ENCODE peak calls at places on chromosomes 6 and 20, in four cellular contexts. G is GM12878, B is A549, Z is K562. E is an unnamed sample.

GRCh38 chr6:3484240-3484639 is 27.4 kb upstream of the SLC22A23 start:
- DNase-seq in G (no peak), Z (no peak), B (no peak), E (peak; percentile 49)

GRCh38 chr6:79301290-79301689 is 66.8 kb upstream of the HMGN3 start:
- DNase-seq in Z (no peak), B (no peak), G (no peak), E (no peak)

GRCh38 chr20:44111712-44112335 is 75.2 kb downstream of the JPH2 start:
- DNase-seq in B (no peak), G (no peak), Z (no peak), E (peak; percentile 7)

GRCh38 chr20:48897298-48898044 is 24.0 kb upstream of the ARFGEF2 start:
- DNase-seq in G (no peak), Z (no peak), B (peak; percentile 80), E (peak; percentile 92)

GRCh38 chr6:43283905-43284304 is 14.2 kb upstream of the SLC22A7 start:
- DNase-seq in B (no peak), G (no peak), Z (no peak), E (no peak)

GRCh38 chr6:50353603-50354002 is 303.9 kb upstream of the DEFB112 start:
- DNase-seq in G (no peak), B (no peak), Z (no peak), E (no peak)

GRCh38 chr6:99868074-99868702 is 125.8 kb downstream of the MCHR2 start:
- DNase-seq in G (peak; percentile 2), B (peak; percentile 61), Z (peak; percentile 60), E (peak; percentile 51)

GRCh38 chr6:143279385-143279784 is 171.1 kb downstream of the ADAT2 start:
- DNase-seq in B (peak; percentile 26), Z (peak; percentile 63), G (no peak), E (peak; percentile 21)

GRCh38 chr6:159683722-159684304 is 9.2 kb downstream of the SOD2 start:
- DNase-seq in Z (no peak), G (no peak), B (no peak), E (no peak)

GRCh38 chr6:121515615-121516265 is 80.3 kb downstream of the GJA1 start:
- DNase-seq in Z (no peak), B (no peak), G (no peak), E (peak; percentile 46)

GRCh38 chr6:68032217-68032616 is 602.9 kb upstream of the ADGRB3 start:
- DNase-seq in B (no peak), Z (no peak), G (no peak), E (no peak)

GRCh38 chr6:137214931-137215330 is 4.3 kb downstream of the IFNGR1 start:
- DNase-seq in G (no peak), B (no peak), Z (no peak), E (no peak)

GRCh38 chr6:34478796-34479195 is 12.9 kb downstream of the PACSIN1 start:
- DNase-seq in G (no peak), B (no peak), Z (no peak), E (no peak)

GRCh38 chr20:37383229-37383989 is 37.5 kb downstream of the SRC start:
- DNase-seq in G (no peak), Z (no peak), B (peak; percentile 97), E (peak; percentile 18)

GRCh38 chr6:44856495-44856878 is 469.0 kb downstream of the CDC5L start:
- DNase-seq in B (no peak), G (no peak), Z (no peak), E (no peak)

GRCh38 chr6:14092861-14093789 is 24.4 kb upstream of the CD83 start:
- DNase-seq in Z (no peak), G (no peak), B (no peak), E (no peak)

GRCh38 chr6:63803371-63803770 is 167.8 kb downstream of the PHF3 start:
- DNase-seq in B (no peak), G (no peak), Z (no peak), E (no peak)
- H3K27ac ChIP-seq in B (no peak overlapping the region), G (no peak overlapping the region), Z (no peak overlapping the region), E (no peak overlapping the region)

GRCh38 chr20:10653593-10654288 is 20.1 kb downstream of the JAG1 start:
- DNase-seq in B (no peak), G (peak; percentile 50), Z (no peak), E (peak; percentile 94)

GRCh38 chr20:10655723-10656122 is 18.1 kb downstream of the JAG1 start:
- DNase-seq in Z (no peak), B (no peak), G (no peak), E (no peak)

GRCh38 chr20:10656270-10656669 is 17.5 kb downstream of the JAG1 start:
- DNase-seq in Z (no peak), B (no peak), G (no peak), E (no peak)

GRCh38 chr20:10652660-10653191 is 21.1 kb downstream of the JAG1 start:
- DNase-seq in B (no peak), G (no peak), Z (no peak), E (peak; percentile 17)

DNA sequence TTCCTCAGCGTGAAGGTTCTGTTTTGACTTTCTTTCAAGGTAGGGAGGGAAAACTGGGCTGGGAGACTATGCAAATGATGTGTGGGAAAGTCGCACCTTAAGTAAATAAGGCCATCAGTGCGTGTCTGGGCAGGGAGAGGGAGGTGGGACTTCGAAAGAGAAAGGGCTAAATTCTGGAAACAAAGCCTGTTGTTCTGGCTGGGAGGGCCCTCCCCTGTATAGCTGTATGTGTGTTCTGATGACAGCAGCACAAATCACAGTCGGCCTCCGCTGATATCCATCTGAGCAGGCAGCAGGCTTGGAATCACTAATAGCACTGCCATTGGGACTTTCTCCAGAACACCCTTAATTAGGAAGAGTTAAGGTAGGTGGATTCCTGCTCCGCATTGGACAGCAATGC is 19.2 kb downstream of the JAG1 start:
- DNase-seq in B (no peak), Z (no peak), G (peak; percentile 79), E (no peak)
- TF ChIP-seq ELK1 in B (no peak), Z (no peak), G (no peak), E (no peak)

GRCh38 chr6:170371091-170371490 is 64.5 kb downstream of the FAM120B start:
- DNase-seq in Z (no peak), B (no peak), G (no peak), E (peak; percentile 30)
- H3K27ac ChIP-seq in Z (no peak overlapping the region), B (no peak overlapping the region), G (no peak overlapping the region), E (no peak overlapping the region)

DNA sequence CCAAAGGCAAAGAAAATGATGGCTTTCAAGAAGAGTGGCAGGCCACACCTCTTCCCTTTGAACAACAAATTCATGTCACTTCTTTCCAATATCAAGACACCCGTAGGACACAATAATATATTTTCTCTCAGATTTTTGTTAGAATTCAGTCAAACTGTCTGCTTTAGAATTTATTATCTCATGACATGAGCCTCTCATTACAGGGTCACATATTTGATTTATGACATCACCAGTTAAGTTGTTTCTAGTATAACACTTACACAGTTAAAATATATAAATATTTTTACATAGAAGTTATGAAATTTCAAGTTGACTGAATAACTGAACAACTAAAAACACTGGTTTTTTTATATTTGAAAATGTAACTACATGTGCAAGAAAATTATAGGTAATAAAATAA is 320.6 kb upstream of the AGPAT4 start:
- DNase-seq in Z (no peak), G (no peak), B (no peak), E (no peak)
- TF ChIP-seq ELK1 in Z (no peak), G (no peak), B (no peak), E (no peak)

GRCh38 chr20:21513181-21513663 is 642 bp downstream of the NKX2-2 start:
- DNase-seq in B (no peak), G (no peak), Z (no peak), E (no peak)
- H3K27ac ChIP-seq in B (no peak overlapping the region), G (no peak overlapping the region), Z (no peak overlapping the region), E (no peak overlapping the region)

DNA sequence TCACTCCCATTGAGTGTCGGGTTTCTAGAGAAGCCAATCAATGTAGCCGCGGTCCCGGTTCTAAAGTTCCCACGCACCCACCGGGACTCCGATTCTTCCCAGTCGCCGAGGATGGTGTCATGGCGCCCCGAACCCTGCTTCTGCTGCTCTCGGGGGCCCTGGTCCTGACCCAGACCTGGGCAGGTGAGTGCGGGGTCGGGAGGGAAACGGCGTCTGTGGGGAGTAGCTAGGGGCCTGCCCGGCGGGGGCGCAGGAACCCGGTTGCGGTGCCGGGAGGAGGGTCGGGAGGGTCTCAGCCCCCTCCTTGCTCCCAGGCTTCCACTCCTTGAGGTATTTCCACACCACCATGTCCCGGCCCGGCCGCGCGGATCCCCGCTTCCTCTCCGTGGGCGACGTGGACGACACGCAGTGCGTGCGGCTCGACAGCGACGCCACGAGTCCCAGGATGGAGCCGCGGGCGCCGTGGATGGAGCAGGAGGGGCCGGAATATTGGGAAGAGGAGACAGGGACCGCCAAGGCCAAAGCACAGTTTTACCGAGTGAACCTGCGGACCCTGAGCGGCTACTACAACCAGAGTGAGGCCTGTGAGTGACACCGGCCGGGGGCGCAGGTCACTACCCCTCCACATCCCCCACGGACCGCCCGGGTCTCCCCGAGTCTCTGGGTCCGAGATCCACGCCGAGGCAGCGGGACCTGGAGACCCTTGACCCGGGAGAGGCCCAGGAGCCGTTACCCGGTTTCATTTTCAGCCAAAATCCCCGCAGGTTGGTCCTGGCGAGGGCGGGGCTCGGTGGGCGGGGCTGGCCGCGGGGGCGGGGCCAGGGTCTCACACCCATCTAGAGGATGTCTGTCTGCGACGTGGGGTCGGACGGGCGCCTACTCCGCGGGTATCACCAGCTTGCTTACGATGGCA is 35.2 kb upstream of the HLA-G start:
- DNase-seq in B (no peak), G (no peak), Z (peak; percentile 46), E (no peak)
- TF ChIP-seq ELK1 in B (no peak), G (no peak), Z (no peak), E (no peak)

E was measured in IMR-90.